ENCODE peak calls at places on chromosomes 5 and 9, in four cellular contexts. One of them, this sample, is unnamed. For H3K9me3 and H3K4me1, the result is how much of the 10 kb centered on the place peaks cover.

GRCh38 chr5:180818942-180819341 is 16.3 kb upstream of the MGAT1 start:
- DNase-seq in effector memory CD4-positive, alpha-beta T cell: no peak
- DNase-seq in A673: no peak
- DNase-seq in lower lobe of right lung: no peak
- DNase-seq in this sample: no peak

GRCh38 chr9:107592439-107592838 is 102.9 kb upstream of the KLF4 start:
- DNase-seq in effector memory CD4-positive, alpha-beta T cell: no peak
- DNase-seq in lower lobe of right lung: no peak
- DNase-seq in A673: no peak
- DNase-seq in this sample: no peak

GRCh38 chr5:115809946-115810345 is 6.5 kb downstream of the CDO1 start:
- DNase-seq in lower lobe of right lung: no peak
- DNase-seq in effector memory CD4-positive, alpha-beta T cell: no peak
- DNase-seq in A673: no peak
- DNase-seq in this sample: no peak

GRCh38 chr9:2271426-2271825 is 256.3 kb downstream of the SMARCA2 start:
- DNase-seq in lower lobe of right lung: no peak
- DNase-seq in A673: peak
- DNase-seq in effector memory CD4-positive, alpha-beta T cell: no peak
- DNase-seq in this sample: no peak

GRCh38 chr9:811101-811531 is 30.4 kb upstream of the DMRT1 start:
- DNase-seq in lower lobe of right lung: peak
- DNase-seq in A673: no peak
- DNase-seq in effector memory CD4-positive, alpha-beta T cell: no peak
- DNase-seq in this sample: no peak

GRCh38 chr5:34576849-34577248 is 79.3 kb upstream of the RAI14 start:
- DNase-seq in lower lobe of right lung: no peak
- DNase-seq in effector memory CD4-positive, alpha-beta T cell: no peak
- DNase-seq in A673: no peak
- DNase-seq in this sample: no peak

GRCh38 chr9:7910426-7911015 is 110.9 kb upstream of the DMAC1 start:
- DNase-seq in A673: no peak
- DNase-seq in lower lobe of right lung: no peak
- DNase-seq in effector memory CD4-positive, alpha-beta T cell: no peak
- DNase-seq in this sample: no peak

GRCh38 chr5:43274435-43275114 is 38.6 kb downstream of the HMGCS1 start:
- DNase-seq in lower lobe of right lung: no peak
- DNase-seq in effector memory CD4-positive, alpha-beta T cell: no peak
- DNase-seq in A673: no peak
- DNase-seq in this sample: no peak

GRCh38 chr5:150153957-150154617 is 1.6 kb downstream of the PDGFRB start:
- DNase-seq in effector memory CD4-positive, alpha-beta T cell: no peak
- DNase-seq in lower lobe of right lung: no peak
- DNase-seq in A673: peak
- DNase-seq in this sample: no peak

GRCh38 chr9:93576296-93577044 is at the start of gene PHF2:
- DNase-seq in effector memory CD4-positive, alpha-beta T cell: peak
- DNase-seq in A673: peak
- DNase-seq in lower lobe of right lung: peak
- DNase-seq in this sample: peak

GRCh38 chr5:142726188-142726731 is 40.4 kb upstream of the FGF1 start:
- DNase-seq in lower lobe of right lung: no peak
- DNase-seq in effector memory CD4-positive, alpha-beta T cell: no peak
- DNase-seq in A673: peak
- DNase-seq in this sample: no peak

GRCh38 chr5:178839319-178839704 is 20.4 kb upstream of the ZNF354B start:
- DNase-seq in effector memory CD4-positive, alpha-beta T cell: peak
- DNase-seq in A673: no peak
- DNase-seq in lower lobe of right lung: peak
- DNase-seq in this sample: peak

GRCh38 chr9:107158321-107158720 is 124.8 kb upstream of the RAD23B start:
- DNase-seq in A673: peak
- DNase-seq in lower lobe of right lung: no peak
- DNase-seq in effector memory CD4-positive, alpha-beta T cell: no peak
- DNase-seq in this sample: no peak

GRCh38 chr5:149860801-149861322 is 83.7 kb downstream of the PDE6A start:
- DNase-seq in effector memory CD4-positive, alpha-beta T cell: no peak
- DNase-seq in lower lobe of right lung: no peak
- DNase-seq in A673: no peak
- DNase-seq in this sample: peak

GRCh38 chr9:2816476-2817141 is 27.3 kb downstream of the PUM3 start:
- DNase-seq in A673: no peak
- DNase-seq in effector memory CD4-positive, alpha-beta T cell: no peak
- DNase-seq in lower lobe of right lung: no peak
- DNase-seq in this sample: no peak

GRCh38 chr9:72937545-72937944 is 15.3 kb downstream of the ALDH1A1 start:
- DNase-seq in lower lobe of right lung: no peak
- DNase-seq in effector memory CD4-positive, alpha-beta T cell: no peak
- DNase-seq in A673: no peak
- DNase-seq in this sample: no peak

GRCh38 chr5:138737494-138738265 is 15.5 kb upstream of the CTNNA1 start:
- DNase-seq in lower lobe of right lung: no peak
- DNase-seq in effector memory CD4-positive, alpha-beta T cell: no peak
- DNase-seq in A673: no peak
- DNase-seq in this sample: no peak

GRCh38 chr9:88953401-88954029 is 37.8 kb upstream of the S1PR3 start:
- DNase-seq in effector memory CD4-positive, alpha-beta T cell: no peak
- DNase-seq in A673: peak
- DNase-seq in lower lobe of right lung: no peak
- DNase-seq in this sample: no peak

GRCh38 chr5:133681896-133682295 is 69.6 kb upstream of the FSTL4 start:
- DNase-seq in A673: no peak
- DNase-seq in effector memory CD4-positive, alpha-beta T cell: no peak
- DNase-seq in lower lobe of right lung: no peak
- DNase-seq in this sample: no peak

GRCh38 chr5:59843511-59844230 is 49.9 kb downstream of the PDE4D start:
- DNase-seq in lower lobe of right lung: no peak
- DNase-seq in A673: no peak
- DNase-seq in effector memory CD4-positive, alpha-beta T cell: no peak
- DNase-seq in this sample: no peak

GRCh38 chr5:150255659-150256415 is 33.7 kb downstream of the CAMK2A start:
- DNase-seq in lower lobe of right lung: no peak
- DNase-seq in A673: no peak
- DNase-seq in effector memory CD4-positive, alpha-beta T cell: no peak
- DNase-seq in this sample: no peak

GRCh38 chr9:121169094-121169601 is 32.5 kb downstream of the RAB14 start:
- DNase-seq in A673: peak
- DNase-seq in lower lobe of right lung: no peak
- DNase-seq in effector memory CD4-positive, alpha-beta T cell: no peak
- DNase-seq in this sample: peak

GRCh38 chr5:138878437-138879235 is 3.5 kb upstream of the LRRTM2 start:
- DNase-seq in lower lobe of right lung: no peak
- DNase-seq in effector memory CD4-positive, alpha-beta T cell: no peak
- DNase-seq in A673: no peak
- DNase-seq in this sample: no peak

GRCh38 chr5:85453026-85453349 is 1068.3 kb upstream of the EDIL3 start:
- DNase-seq in A673: no peak
- DNase-seq in effector memory CD4-positive, alpha-beta T cell: no peak
- DNase-seq in lower lobe of right lung: no peak
- DNase-seq in this sample: no peak
- H3K9me3 ChIP-seq in A673: under half
- H3K9me3 ChIP-seq in effector memory CD4-positive, alpha-beta T cell: under half
- H3K9me3 ChIP-seq in lower lobe of right lung: under half
- H3K9me3 ChIP-seq in this sample: under half

GRCh38 chr9:123138156-123138555 is 104.7 kb downstream of the GPR21 start:
- DNase-seq in A673: no peak
- DNase-seq in effector memory CD4-positive, alpha-beta T cell: no peak
- DNase-seq in lower lobe of right lung: no peak
- DNase-seq in this sample: no peak
- H3K4me3 ChIP-seq in A673: no peak
- H3K4me3 ChIP-seq in effector memory CD4-positive, alpha-beta T cell: no peak
- H3K4me3 ChIP-seq in lower lobe of right lung: no peak
- H3K4me3 ChIP-seq in this sample: no peak

GRCh38 chr5:158200624-158201023 is 341.7 kb upstream of the CLINT1 start:
- DNase-seq in effector memory CD4-positive, alpha-beta T cell: no peak
- DNase-seq in A673: no peak
- DNase-seq in lower lobe of right lung: no peak
- DNase-seq in this sample: no peak
- H3K4me1 ChIP-seq in effector memory CD4-positive, alpha-beta T cell: under half
- H3K4me1 ChIP-seq in A673: under half
- H3K4me1 ChIP-seq in lower lobe of right lung: under half
- H3K4me1 ChIP-seq in this sample: under half

DNA sequence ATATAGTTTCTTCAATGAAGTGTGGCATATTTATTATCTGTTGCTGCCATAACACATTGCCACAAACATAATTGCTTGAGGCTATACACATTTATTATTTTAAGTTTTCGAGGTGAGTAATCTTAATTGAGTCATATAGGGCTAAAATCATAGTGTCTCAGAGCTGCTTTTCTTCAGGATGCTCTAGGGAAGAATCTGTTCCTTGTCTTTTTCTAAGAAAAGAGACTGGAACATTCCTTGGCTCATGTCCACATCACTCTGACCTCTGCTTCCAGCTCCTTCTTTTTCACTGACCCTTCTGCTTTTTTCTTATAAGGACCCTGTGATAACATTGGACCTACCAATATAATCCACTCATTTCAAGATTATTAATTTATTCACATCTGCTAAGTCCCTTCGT is 632.4 kb upstream of the TYRP1 start:
- DNase-seq in A673: no peak
- DNase-seq in effector memory CD4-positive, alpha-beta T cell: no peak
- DNase-seq in lower lobe of right lung: no peak
- DNase-seq in this sample: no peak
- H3K9me3 ChIP-seq in A673: under half
- H3K9me3 ChIP-seq in effector memory CD4-positive, alpha-beta T cell: under half
- H3K9me3 ChIP-seq in lower lobe of right lung: under half
- H3K9me3 ChIP-seq in this sample: under half

DNA sequence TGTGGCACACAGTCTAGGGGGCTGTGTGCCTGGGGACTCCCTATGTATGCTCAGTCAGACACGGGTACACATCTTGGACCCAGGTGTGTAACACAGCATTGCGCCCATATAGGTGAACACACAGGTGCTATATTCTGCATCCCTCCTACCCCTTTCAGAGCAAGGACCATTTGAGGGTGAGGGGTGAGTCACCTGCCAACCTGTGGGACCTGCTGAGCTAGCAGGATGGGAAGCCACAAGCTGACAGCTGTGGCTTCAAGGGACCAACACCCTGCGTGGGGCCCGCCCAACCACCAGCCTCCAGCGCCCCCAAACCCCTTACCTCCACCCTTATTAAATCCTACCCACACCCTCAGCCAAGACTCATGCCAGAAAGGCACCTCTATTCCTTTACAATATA is 14.6 kb upstream of the AQP7 start:
- DNase-seq in effector memory CD4-positive, alpha-beta T cell: peak
- DNase-seq in lower lobe of right lung: no peak
- DNase-seq in A673: no peak
- DNase-seq in this sample: peak
- H3K4me3 ChIP-seq in effector memory CD4-positive, alpha-beta T cell: peak
- H3K4me3 ChIP-seq in lower lobe of right lung: no peak
- H3K4me3 ChIP-seq in A673: no peak
- H3K4me3 ChIP-seq in this sample: no peak

DNA sequence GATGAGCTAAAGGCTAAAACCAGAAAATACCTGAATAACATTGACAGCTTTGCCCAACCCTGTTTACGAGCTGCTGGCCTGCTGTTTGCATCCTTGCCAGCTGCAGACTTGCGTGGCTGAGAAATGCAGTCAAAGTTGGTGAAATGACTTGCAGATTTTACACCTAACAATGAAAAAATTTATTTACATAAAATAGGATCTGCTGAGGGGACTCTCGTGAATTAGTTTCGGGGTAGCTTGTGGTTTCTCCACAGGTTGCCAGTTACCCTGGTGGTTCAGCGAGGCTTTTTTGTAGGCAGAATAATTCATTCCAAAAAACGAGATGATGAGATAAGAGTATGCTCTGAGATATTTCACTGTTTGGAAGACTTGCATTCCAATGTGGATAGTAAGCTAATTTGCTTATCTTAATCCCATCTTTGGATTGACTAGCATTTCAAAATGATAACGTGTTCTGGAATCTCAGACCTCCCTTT is 65.7 kb upstream of the FANCC start:
- DNase-seq in A673: peak
- DNase-seq in lower lobe of right lung: no peak
- DNase-seq in effector memory CD4-positive, alpha-beta T cell: no peak
- DNase-seq in this sample: no peak
- H3K4me1 ChIP-seq in A673: under half
- H3K4me1 ChIP-seq in lower lobe of right lung: under half
- H3K4me1 ChIP-seq in effector memory CD4-positive, alpha-beta T cell: under half
- H3K4me1 ChIP-seq in this sample: under half